ENCODE peak calls at places on chromosomes 4 and X, in nine cellular contexts. C, X, P, G, U, J, Y, B and I are unnamed samples.

GRCh38 chrX:94977986-94978385 is 1304.0 kb downstream of the FAM133A start:
- DNase-seq in J (no peak), P (no peak), B (no peak), G (no peak), Y (no peak), U (no peak), C (no peak), X (no peak), I (no peak)

GRCh38 chrX:3713225-3713936 is at the start of gene PRKX:
- DNase-seq in Y (peak; percentile 90), B (no peak), C (peak; percentile 61), J (peak; percentile 60), X (peak; percentile 13), P (peak; percentile 85), G (no peak), U (peak; percentile 43), I (peak; percentile 78)

GRCh38 chr4:156771171-156771837 is 200.3 kb downstream of the PDGFC start:
- DNase-seq in B (peak; percentile 36), X (no peak), U (peak; percentile 88), G (peak; percentile 51), P (no peak), C (peak; percentile 48), Y (peak; percentile 5), J (no peak), I (no peak)

GRCh38 chr4:74656596-74656995 is 137.7 kb downstream of the BTC start:
- DNase-seq in Y (no peak), U (no peak), X (no peak), J (no peak), C (no peak), P (no peak), G (no peak), B (no peak), I (no peak)

GRCh38 chr4:118193421-118193820 is 159.1 kb downstream of the NDST3 start:
- DNase-seq in X (no peak), C (no peak), Y (no peak), U (no peak), J (no peak), P (no peak), G (no peak), B (no peak), I (no peak)

GRCh38 chr4:157895205-157895604 is 277.6 kb downstream of the GASK1B start:
- DNase-seq in C (no peak), X (no peak), J (no peak), P (no peak), B (no peak), Y (no peak), U (no peak), G (no peak), I (no peak)

GRCh38 chr4:105002278-105002677 is 144.4 kb upstream of the TET2 start:
- DNase-seq in J (no peak), U (no peak), C (no peak), B (no peak), X (no peak), Y (no peak), P (no peak), G (no peak), I (no peak)

GRCh38 chr4:48475770-48476169 is 7.4 kb upstream of the SLC10A4 start:
- DNase-seq in B (no peak), J (no peak), Y (no peak), X (no peak), P (no peak), G (no peak), C (no peak), U (no peak), I (no peak)

GRCh38 chrX:138858946-138859345 is 147.4 kb upstream of the FGF13 start:
- DNase-seq in Y (no peak), J (no peak), X (no peak), C (no peak), B (no peak), U (no peak), G (no peak), P (no peak), I (no peak)

GRCh38 chrX:114500622-114501021 is 83.3 kb upstream of the HTR2C start:
- DNase-seq in P (no peak), G (no peak), C (no peak), X (no peak), U (no peak), Y (peak; percentile 1), J (no peak), B (no peak), I (no peak)

GRCh38 chr4:98113005-98113404 is 30.3 kb downstream of the STPG2 start:
- DNase-seq in Y (no peak), X (no peak), C (peak; percentile 20), J (no peak), B (peak; percentile 5), P (no peak), U (peak; percentile 7), G (peak; percentile 6), I (peak; percentile 27)

GRCh38 chr4:18318682-18319410 is 297.3 kb upstream of the LCORL start:
- DNase-seq in C (no peak), G (no peak), P (no peak), B (no peak), Y (peak; percentile 80), J (no peak), U (peak; percentile 91), X (no peak), I (no peak)

GRCh38 chr4:93764647-93765246 is 63.8 kb upstream of the ATOH1 start:
- DNase-seq in U (peak; percentile 56), B (peak; percentile 18), C (peak; percentile 40), J (no peak), Y (peak; percentile 33), P (peak; percentile 46), X (no peak), G (peak; percentile 40), I (peak; percentile 51)

GRCh38 chrX:41695464-41695863 is 6.7 kb downstream of the GPR34 start:
- DNase-seq in J (no peak), B (no peak), Y (no peak), C (peak; percentile 1), U (no peak), P (no peak), G (no peak), X (no peak), I (no peak)

GRCh38 chr4:128333309-128334006 is 45.8 kb upstream of the PGRMC2 start:
- DNase-seq in Y (no peak), U (no peak), C (no peak), J (no peak), X (no peak), B (no peak), G (no peak), P (no peak), I (no peak)

GRCh38 chr4:95141376-95141775 is 383.6 kb downstream of the BMPR1B start:
- DNase-seq in Y (no peak), B (no peak), X (no peak), G (no peak), J (no peak), U (no peak), C (no peak), P (no peak), I (no peak)

GRCh38 chrX:22730542-22730941 is 269.2 kb upstream of the DDX53 start:
- DNase-seq in B (no peak), J (no peak), C (peak; percentile 0), G (no peak), P (no peak), U (no peak), Y (no peak), X (no peak), I (no peak)

GRCh38 chr4:185709802-185710486 is 102.0 kb downstream of the SORBS2 start:
- DNase-seq in C (no peak), G (no peak), U (no peak), Y (no peak), X (no peak), B (peak; percentile 74), J (no peak), P (no peak), I (no peak)

GRCh38 chr4:128821151-128821550 is 11.7 kb downstream of the JADE1 start:
- DNase-seq in J (no peak), P (no peak), X (no peak), G (no peak), B (no peak), C (no peak), Y (no peak), U (no peak), I (no peak)

GRCh38 chr4:101160792-101161592 is 186.3 kb downstream of the PPP3CA start:
- DNase-seq in J (no peak), G (peak; percentile 84), P (no peak), C (peak; percentile 94), X (no peak), B (no peak), Y (no peak), U (no peak), I (no peak)

DNA sequence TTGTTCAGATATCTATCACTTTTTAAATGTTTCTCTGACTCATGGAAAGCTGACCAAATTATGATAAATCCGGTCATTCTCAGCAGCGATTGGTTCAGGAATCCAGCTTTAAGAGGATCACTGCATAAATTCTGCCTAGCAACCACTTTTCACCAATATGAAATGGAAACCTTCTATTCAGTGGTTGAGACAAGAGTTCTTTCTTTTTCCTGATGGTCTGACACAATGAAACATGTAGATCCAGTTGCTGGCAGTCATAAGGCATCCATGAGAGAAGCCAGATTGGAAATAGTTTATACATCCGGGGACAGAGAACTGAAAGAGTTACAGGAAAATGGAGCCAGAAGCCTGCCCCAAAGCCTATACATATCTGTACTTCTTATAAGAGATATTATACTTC is 27.2 kb downstream of the MAB21L2 start:
- DNase-seq in C (no peak), Y (no peak), G (no peak), U (no peak), B (no peak), X (no peak), P (no peak), J (no peak), I (no peak)
- TF ChIP-seq MAX in C (no peak), Y (no peak), G (no peak), U (no peak), B (no peak), X (no peak), P (no peak), J (no peak), I (no peak)

GRCh38 chr4:30716158-30716557 is 4.0 kb upstream of the PCDH7 start:
- DNase-seq in X (no peak), C (peak; percentile 14), G (peak; percentile 72), P (no peak), B (peak; percentile 2), J (no peak), U (peak; percentile 63), Y (peak; percentile 40), I (peak; percentile 58)
- H3K4me3 ChIP-seq in X (peak overlapping the region; percentile 22), C (peak overlapping the region; percentile 41), G (no peak overlapping the region), P (no peak overlapping the region), B (no peak overlapping the region), J (peak overlapping the region; percentile 35), U (peak overlapping the region; percentile 70), Y (peak overlapping the region; percentile 21), I (peak overlapping the region; percentile 61)

GRCh38 chr4:38867478-38868054 is at the start of gene FAM114A1:
- DNase-seq in Y (peak; percentile 94), U (peak; percentile 80), B (peak; percentile 51), X (no peak), G (no peak), J (peak; percentile 77), C (peak; percentile 68), P (peak; percentile 94), I (peak; percentile 81)
- TF ChIP-seq MAX in Y (peak; percentile 16), U (no peak), B (peak; percentile 30), X (no peak), G (no peak), J (no peak), C (no peak), P (no peak), I (no peak)

DNA sequence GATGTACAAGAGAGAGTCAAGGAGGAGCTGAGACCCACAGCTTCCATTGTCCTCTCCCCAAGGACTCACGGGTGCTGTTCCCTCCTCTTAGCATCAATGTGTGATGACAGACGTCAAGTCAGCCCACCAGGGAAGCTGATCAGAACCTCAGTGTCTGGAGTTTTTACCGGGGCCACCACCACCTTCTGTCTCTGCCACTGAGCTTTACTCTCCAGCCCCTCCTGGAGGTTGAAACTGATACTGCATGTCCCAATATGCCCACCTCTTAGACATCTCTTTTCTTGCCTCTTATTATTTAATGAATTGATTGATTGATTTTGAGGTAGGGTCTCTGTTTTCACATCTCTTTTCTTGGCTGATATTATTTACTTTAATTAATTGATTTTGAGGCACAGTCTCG is 10.3 kb upstream of the AKAP17A start:
- DNase-seq in B (peak; percentile 52), U (peak; percentile 64), C (peak; percentile 84), X (no peak), J (peak; percentile 86), P (peak; percentile 68), Y (peak; percentile 61), G (no peak), I (peak; percentile 84)
- H3K4me3 ChIP-seq in B (no peak overlapping the region), U (no peak overlapping the region), C (no peak overlapping the region), X (no peak overlapping the region), J (no peak overlapping the region), P (no peak overlapping the region), Y (no peak overlapping the region), G (no peak overlapping the region), I (no peak overlapping the region)